ENCODE peak calls at places on chromosome 11, in nine cellular contexts. U, L, H, F, V, A, G, P and O are unnamed samples.

GRCh38 chr11:121754603-121755002 is 301.8 kb upstream of the SORL1-AS1 start:
- DNase-seq in G (no peak), F (no peak), H (no peak), L (no peak), A (peak), P (no peak), U (no peak), V (no peak), O (no peak)

GRCh38 chr11:94212898-94213297 is 84.3 kb downstream of the PANX1 start:
- DNase-seq in U (no peak), A (no peak), F (no peak), V (no peak), G (no peak), H (no peak), P (no peak), L (no peak), O (no peak)

GRCh38 chr11:46116007-46116711 is 5.1 kb downstream of the PHF21A start:
- DNase-seq in H (no peak), L (no peak), A (no peak), P (no peak), F (no peak), G (no peak), V (no peak), U (no peak), O (no peak)

GRCh38 chr11:80320765-80321164 is 879.9 kb upstream of the TENM4 start:
- DNase-seq in H (no peak), F (no peak), G (no peak), V (no peak), L (no peak), A (no peak), U (peak), P (peak), O (no peak)

GRCh38 chr11:130051077-130051476 is 18.6 kb upstream of the APLP2 start:
- DNase-seq in P (no peak), G (no peak), L (no peak), V (no peak), H (no peak), A (no peak), F (no peak), U (no peak), O (no peak)

GRCh38 chr11:44805596-44805995 is 78.8 kb downstream of the TSPAN18 start:
- DNase-seq in U (no peak), A (no peak), V (no peak), P (no peak), G (no peak), L (no peak), F (no peak), H (no peak), O (no peak)

GRCh38 chr11:62974848-62975522 is 9.8 kb downstream of the SLC22A6 start:
- DNase-seq in V (no peak), F (no peak), U (peak), A (peak), H (peak), L (no peak), G (peak), P (peak), O (peak)

GRCh38 chr11:94895971-94896370 is 77.4 kb downstream of the CWC15 start:
- DNase-seq in A (no peak), F (no peak), V (no peak), L (no peak), P (no peak), G (no peak), H (no peak), U (no peak), O (no peak)

GRCh38 chr11:2547806-2548205 is 103.0 kb downstream of the KCNQ1 start:
- DNase-seq in P (no peak), U (no peak), G (no peak), H (no peak), A (peak), L (no peak), F (no peak), V (no peak), O (peak)

GRCh38 chr11:126012852-126013251 is 49.8 kb downstream of the CDON start:
- DNase-seq in G (no peak), L (no peak), H (no peak), V (no peak), A (no peak), P (no peak), U (no peak), F (no peak), O (no peak)

GRCh38 chr11:1078191-1078601 is 3.5 kb downstream of the MUC2 start:
- DNase-seq in V (no peak), L (no peak), P (no peak), U (no peak), G (no peak), H (no peak), F (no peak), A (peak), O (no peak)

GRCh38 chr11:37264060-37264459 is 666.0 kb upstream of the RAG2 start:
- DNase-seq in A (no peak), G (no peak), F (no peak), P (no peak), V (no peak), U (no peak), H (no peak), L (no peak), O (no peak)

GRCh38 chr11:5507586-5508305 is 2.0 kb downstream of the UBQLN3 start:
- DNase-seq in F (no peak), A (no peak), U (no peak), G (no peak), V (no peak), H (no peak), L (no peak), P (no peak), O (no peak)

GRCh38 chr11:32489464-32489863 is 54.1 kb upstream of the WT1 start:
- DNase-seq in G (no peak), F (no peak), L (no peak), V (no peak), P (peak), A (no peak), U (no peak), H (no peak), O (no peak)

GRCh38 chr11:126362879-126363655 is 7.6 kb downstream of the ST3GAL4 start:
- DNase-seq in G (peak), H (no peak), L (no peak), P (no peak), F (no peak), A (peak), V (no peak), U (no peak), O (no peak)

GRCh38 chr11:119374632-119375394 is 6.7 kb downstream of the USP2 start:
- DNase-seq in A (no peak), L (no peak), P (no peak), U (peak), G (peak), H (no peak), F (no peak), V (no peak), O (no peak)

GRCh38 chr11:81644239-81644840 is 1089.3 kb downstream of the FAM181B start:
- DNase-seq in P (peak), G (no peak), H (no peak), A (no peak), U (peak), L (no peak), V (peak), F (peak), O (no peak)

GRCh38 chr11:130645164-130645859 is 196.9 kb downstream of the ADAMTS15 start:
- DNase-seq in P (no peak), L (no peak), A (no peak), U (no peak), H (no peak), F (no peak), V (no peak), G (no peak), O (no peak)

GRCh38 chr11:12526789-12527188 is 147.4 kb upstream of the TEAD1 start:
- DNase-seq in F (no peak), U (no peak), V (no peak), H (no peak), L (no peak), A (no peak), G (no peak), P (no peak), O (no peak)

GRCh38 chr11:112760378-112761060 is 200.7 kb upstream of the NCAM1 start:
- DNase-seq in A (peak), F (no peak), P (no peak), H (no peak), U (no peak), G (no peak), V (no peak), L (no peak), O (no peak)

GRCh38 chr11:63262562-63262961 is 19.2 kb upstream of the SLC22A25 start:
- DNase-seq in G (no peak), P (no peak), A (no peak), L (no peak), H (no peak), V (no peak), F (no peak), U (no peak), O (no peak)

GRCh38 chr11:77467993-77468392 is 5.9 kb downstream of the PAK1 start:
- DNase-seq in L (no peak), P (no peak), F (no peak), U (no peak), G (no peak), A (no peak), H (no peak), V (no peak), O (no peak)

GRCh38 chr11:61482513-61482912 is 26.0 kb upstream of the LRRC10B start:
- DNase-seq in P (peak), A (no peak), F (no peak), H (no peak), V (no peak), G (peak), U (peak), L (no peak), O (no peak)

GRCh38 chr11:90701040-90701439 is 478.2 kb upstream of the CHORDC1 start:
- DNase-seq in V (no peak), F (no peak), G (no peak), P (no peak), H (no peak), A (no peak), U (no peak), L (no peak), O (no peak)

GRCh38 chr11:15969281-15969680 is 387.1 kb downstream of the SOX6 start:
- DNase-seq in U (no peak), A (peak), P (no peak), F (peak), G (no peak), V (no peak), H (peak), L (peak), O (peak)

GRCh38 chr11:5405173-5405572 is 16.7 kb upstream of the OR51Q1 start:
- DNase-seq in P (no peak), L (no peak), V (no peak), F (no peak), A (no peak), U (no peak), G (no peak), H (no peak), O (no peak)

GRCh38 chr11:75516140-75516539 is 9.6 kb downstream of the GDPD5 start:
- DNase-seq in P (no peak), L (no peak), G (no peak), U (no peak), F (no peak), H (no peak), A (no peak), V (no peak), O (no peak)

GRCh38 chr11:28343304-28344233 is 235.4 kb downstream of the METTL15 start:
- DNase-seq in L (no peak), F (no peak), V (no peak), G (no peak), U (no peak), H (peak), A (no peak), P (peak), O (no peak)

GRCh38 chr11:6414874-6415328 is 4.0 kb downstream of the APBB1 start:
- DNase-seq in F (no peak), A (no peak), U (no peak), H (no peak), G (no peak), L (no peak), V (no peak), P (no peak), O (no peak)

DNA sequence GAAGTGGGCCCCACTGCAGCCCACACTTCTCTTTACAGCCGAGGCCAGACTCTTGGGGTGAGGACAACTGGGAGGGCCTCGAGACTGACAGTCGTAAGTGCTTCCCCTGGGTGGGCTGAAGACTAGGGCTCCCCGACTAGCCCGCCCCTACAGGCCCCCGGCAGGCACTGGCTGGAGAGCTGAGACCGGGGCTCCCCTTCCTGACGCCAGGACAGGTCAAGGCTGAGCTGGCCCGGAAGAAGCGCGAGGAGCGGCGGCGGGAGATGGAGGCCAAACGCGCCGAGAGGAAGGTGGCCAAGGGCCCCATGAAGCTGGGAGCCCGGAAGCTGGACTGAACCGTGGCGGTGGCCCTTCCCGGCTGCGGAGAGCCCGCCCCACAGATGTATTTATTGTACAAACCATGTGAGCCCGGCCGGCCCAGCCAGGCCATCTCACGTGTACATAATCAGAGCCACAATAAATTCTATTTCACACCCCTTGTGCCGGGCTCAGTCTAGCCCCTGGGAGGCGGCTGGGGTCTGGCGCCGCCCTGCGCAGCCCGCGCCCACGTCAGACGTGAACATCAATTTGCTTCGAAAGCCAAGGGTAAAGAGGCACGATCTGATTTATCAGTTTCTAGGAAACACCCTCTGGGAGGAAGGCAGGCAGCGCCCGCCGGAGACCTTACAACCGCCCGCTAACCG is 13.5 kb downstream of the SCYL1 start:
- DNase-seq in L (no peak), F (no peak), G (no peak), H (no peak), A (peak), V (no peak), P (peak), U (no peak), O (no peak)
- TF ChIP-seq POLR2AphosphoS5 in L (no peak), F (no peak), G (no peak), H (no peak), A (no peak), V (no peak), P (no peak), U (no peak), O (no peak)

DNA sequence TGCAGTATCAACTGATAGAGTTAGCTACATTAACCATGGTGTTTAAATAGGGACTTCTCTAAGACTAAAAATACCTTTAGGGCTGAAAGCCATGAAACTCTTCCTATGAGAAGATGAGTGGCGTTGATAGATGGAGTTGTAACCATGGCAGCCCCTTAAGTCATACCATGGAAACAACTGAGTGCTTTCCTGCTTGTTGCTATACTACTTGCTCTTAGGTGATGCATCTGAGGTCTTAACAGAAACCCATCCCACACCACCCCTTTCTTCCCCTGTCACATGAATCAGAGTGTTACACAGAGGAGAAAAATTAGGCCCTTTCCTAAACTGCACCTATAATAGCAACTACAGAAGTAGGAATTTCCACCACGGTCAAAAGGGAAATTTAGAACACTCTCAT is 64.3 kb upstream of the ZC3H12C start:
- DNase-seq in P (no peak), A (no peak), F (no peak), G (no peak), V (no peak), U (no peak), H (no peak), L (peak), O (no peak)
- TF ChIP-seq POLR2AphosphoS5 in P (no peak), A (no peak), F (no peak), G (no peak), V (no peak), U (no peak), H (no peak), L (no peak), O (no peak)

GRCh38 chr11:99934008-99934407 is 753.1 kb upstream of the ARHGAP42 start:
- DNase-seq in G (no peak), U (no peak), L (no peak), V (no peak), P (no peak), F (no peak), A (no peak), H (no peak), O (no peak)

GRCh38 chr11:99937330-99937729 is 749.8 kb upstream of the ARHGAP42 start:
- DNase-seq in V (no peak), L (no peak), P (peak), U (no peak), H (no peak), A (no peak), G (no peak), F (no peak), O (no peak)

DNA sequence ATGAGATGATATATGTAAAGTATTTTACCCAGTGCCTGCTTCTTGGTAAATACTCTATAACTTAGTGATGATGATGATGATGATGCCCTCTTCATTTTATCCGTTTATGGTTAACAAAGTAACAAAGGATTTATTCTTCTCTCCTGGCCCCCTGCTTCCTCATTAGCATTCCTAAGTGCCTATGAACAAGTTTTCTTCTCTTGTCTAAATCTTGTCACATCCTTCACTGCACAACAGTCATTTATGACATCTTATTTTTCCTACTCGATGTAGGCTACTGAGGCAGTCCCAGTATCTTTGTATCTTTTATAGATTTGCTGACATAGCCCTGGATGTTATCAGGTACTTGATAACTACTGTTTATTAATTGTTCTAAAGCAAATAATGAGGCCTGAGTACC is 754.4 kb upstream of the ARHGAP42 start:
- DNase-seq in L (no peak), F (no peak), P (no peak), G (no peak), U (no peak), H (no peak), V (no peak), A (no peak), O (no peak)
- TF ChIP-seq POLR2AphosphoS5 in L (no peak), F (no peak), P (no peak), G (no peak), U (no peak), H (no peak), V (no peak), A (no peak), O (no peak)

GRCh38 chr11:96162816-96163499 is 180.0 kb downstream of the MAML2 start:
- DNase-seq in V (no peak), U (no peak), H (no peak), L (no peak), P (no peak), G (no peak), A (peak), F (no peak), O (no peak)
- TF ChIP-seq POLR2AphosphoS5 in V (no peak), U (no peak), H (peak), L (no peak), P (no peak), G (no peak), A (peak), F (no peak), O (no peak)

GRCh38 chr11:57639321-57640067 is 10.2 kb downstream of the YPEL4 start:
- DNase-seq in A (no peak), G (peak), L (no peak), U (peak), H (no peak), V (no peak), F (no peak), P (peak), O (no peak)
- TF ChIP-seq POLR2AphosphoS5 in A (no peak), G (peak), L (no peak), U (no peak), H (no peak), V (no peak), F (no peak), P (peak), O (no peak)

GRCh38 chr11:8712506-8712905 is 29.9 kb downstream of the RPL27A start:
- DNase-seq in F (no peak), H (no peak), A (no peak), L (no peak), U (no peak), P (no peak), G (no peak), V (no peak), O (no peak)
- TF ChIP-seq POLR2AphosphoS5 in F (no peak), H (no peak), A (no peak), L (no peak), U (no peak), P (no peak), G (no peak), V (no peak), O (no peak)

GRCh38 chr11:69641681-69642548 is 959 bp downstream of the CCND1 start:
- DNase-seq in F (no peak), H (no peak), A (peak), G (no peak), U (peak), P (no peak), L (no peak), V (no peak), O (no peak)

GRCh38 chr11:69639843-69640242 is 1.1 kb upstream of the CCND1 start:
- DNase-seq in H (no peak), U (no peak), L (no peak), A (no peak), F (no peak), G (no peak), P (no peak), V (no peak), O (no peak)

GRCh38 chr11:69642549-69642912 is 1.6 kb downstream of the CCND1 start:
- DNase-seq in V (no peak), P (peak), U (peak), A (peak), F (no peak), H (peak), L (no peak), G (no peak), O (peak)

GRCh38 chr11:69640260-69640994 is 529 bp upstream of the CCND1 start:
- DNase-seq in G (no peak), V (no peak), P (peak), A (peak), U (no peak), F (no peak), H (peak), L (no peak), O (peak)

DNA sequence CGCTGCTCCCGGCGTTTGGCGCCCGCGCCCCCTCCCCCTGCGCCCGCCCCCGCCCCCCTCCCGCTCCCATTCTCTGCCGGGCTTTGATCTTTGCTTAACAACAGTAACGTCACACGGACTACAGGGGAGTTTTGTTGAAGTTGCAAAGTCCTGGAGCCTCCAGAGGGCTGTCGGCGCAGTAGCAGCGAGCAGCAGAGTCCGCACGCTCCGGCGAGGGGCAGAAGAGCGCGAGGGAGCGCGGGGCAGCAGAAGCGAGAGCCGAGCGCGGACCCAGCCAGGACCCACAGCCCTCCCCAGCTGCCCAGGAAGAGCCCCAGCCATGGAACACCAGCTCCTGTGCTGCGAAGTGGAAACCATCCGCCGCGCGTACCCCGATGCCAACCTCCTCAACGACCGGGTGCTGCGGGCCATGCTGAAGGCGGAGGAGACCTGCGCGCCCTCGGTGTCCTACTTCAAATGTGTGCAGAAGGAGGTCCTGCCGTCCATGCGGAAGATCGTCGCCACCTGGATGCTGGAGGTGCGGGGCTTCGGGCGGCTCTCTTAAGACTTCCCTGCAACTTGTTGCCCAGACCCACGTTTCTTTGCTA is at the start of gene CCND1:
- DNase-seq in P (peak), U (peak), L (no peak), V (no peak), G (peak), F (no peak), A (peak), H (peak), O (peak)
- TF ChIP-seq POLR2AphosphoS5 in P (peak), U (peak), L (peak), V (peak), G (peak), F (peak), A (peak), H (peak), O (peak)

GRCh38 chr11:111735262-111736116 is 30.7 kb downstream of the PPP2R1B start:
- DNase-seq in F (no peak), U (peak), H (peak), V (no peak), P (no peak), L (no peak), A (peak), G (no peak), O (peak)
- TF ChIP-seq POLR2AphosphoS5 in F (no peak), U (peak), H (peak), V (no peak), P (no peak), L (no peak), A (peak), G (no peak), O (peak)

GRCh38 chr11:85663781-85664560 is 958 bp downstream of the CREBZF start:
- DNase-seq in U (peak), H (peak), F (no peak), A (peak), L (no peak), G (peak), P (peak), V (peak), O (peak)
- TF ChIP-seq POLR2AphosphoS5 in U (no peak), H (peak), F (peak), A (no peak), L (peak), G (peak), P (no peak), V (peak), O (no peak)

GRCh38 chr11:108199446-108200321 is 22.8 kb downstream of the NPAT start:
- DNase-seq in P (peak), F (no peak), A (no peak), V (peak), U (no peak), H (no peak), G (no peak), L (peak), O (no peak)
- TF ChIP-seq POLR2AphosphoS5 in P (no peak), F (no peak), A (no peak), V (no peak), U (no peak), H (no peak), G (no peak), L (no peak), O (no peak)